ENCODE peak calls at places on chromosome X, in four cellular contexts. One of them, this sample, is unnamed.
A peak's percentile ranks its signal among the peaks of the same experiment; 100 is the strongest.

GRCh38 chrX:137565921-137566745 is at the start of gene ZIC3:
- DNase-seq in GM23338: peak; percentile 80
- DNase-seq in neural crest cell: peak; percentile 60
- DNase-seq in thoracic aorta: no peak
- DNase-seq in this sample: no peak

GRCh38 chrX:132858018-132858417 is 100.4 kb downstream of the HS6ST2 start:
- DNase-seq in thoracic aorta: no peak
- DNase-seq in neural crest cell: no peak
- DNase-seq in GM23338: no peak
- DNase-seq in this sample: no peak

GRCh38 chrX:103941201-103941975 is 21.0 kb upstream of the TMSB15B start:
- DNase-seq in neural crest cell: no peak
- DNase-seq in thoracic aorta: no peak
- DNase-seq in GM23338: peak; percentile 48
- DNase-seq in this sample: no peak

GRCh38 chrX:28189011-28189410 is 207.8 kb upstream of the DCAF8L1 start:
- DNase-seq in thoracic aorta: no peak
- DNase-seq in neural crest cell: no peak
- DNase-seq in GM23338: no peak
- DNase-seq in this sample: no peak

GRCh38 chrX:38313190-38313589 is 14.1 kb downstream of the RPGR start:
- DNase-seq in thoracic aorta: no peak
- DNase-seq in GM23338: no peak
- DNase-seq in neural crest cell: no peak
- DNase-seq in this sample: no peak

GRCh38 chrX:115452256-115452655 is 108.7 kb upstream of the PLS3 start:
- DNase-seq in thoracic aorta: no peak
- DNase-seq in neural crest cell: no peak
- DNase-seq in GM23338: no peak
- DNase-seq in this sample: no peak

GRCh38 chrX:40094041-40094899 is 3.5 kb downstream of the BCOR start:
- DNase-seq in neural crest cell: no peak
- DNase-seq in thoracic aorta: no peak
- DNase-seq in GM23338: no peak
- DNase-seq in this sample: peak; percentile 18

GRCh38 chrX:150364347-150365050 is 1.4 kb downstream of the MAMLD1 start:
- DNase-seq in thoracic aorta: no peak
- DNase-seq in GM23338: peak; percentile 8
- DNase-seq in neural crest cell: peak; percentile 26
- DNase-seq in this sample: peak; percentile 50

GRCh38 chrX:39214380-39215126 is 413.3 kb downstream of the MID1IP1 start:
- DNase-seq in neural crest cell: no peak
- DNase-seq in thoracic aorta: no peak
- DNase-seq in GM23338: no peak
- DNase-seq in this sample: no peak

GRCh38 chrX:54747713-54748393 is 50.2 kb downstream of the ITIH6 start:
- DNase-seq in neural crest cell: no peak
- DNase-seq in GM23338: no peak
- DNase-seq in thoracic aorta: no peak
- DNase-seq in this sample: no peak

GRCh38 chrX:49844622-49845021 is 15.5 kb downstream of the PAGE4 start:
- DNase-seq in thoracic aorta: no peak
- DNase-seq in neural crest cell: no peak
- DNase-seq in GM23338: no peak
- DNase-seq in this sample: no peak

GRCh38 chrX:108036298-108036973 is 8.4 kb upstream of the VSIG1 start:
- DNase-seq in GM23338: no peak
- DNase-seq in neural crest cell: no peak
- DNase-seq in thoracic aorta: no peak
- DNase-seq in this sample: no peak

GRCh38 chrX:70434914-70435586 is 9.6 kb upstream of the DLG3 start:
- DNase-seq in GM23338: peak; percentile 26
- DNase-seq in neural crest cell: no peak
- DNase-seq in thoracic aorta: peak; percentile 34
- DNase-seq in this sample: no peak

GRCh38 chrX:101078716-101079115 is at the start of gene TMEM35A:
- DNase-seq in neural crest cell: peak; percentile 2
- DNase-seq in GM23338: peak; percentile 70
- DNase-seq in thoracic aorta: no peak
- DNase-seq in this sample: no peak

GRCh38 chrX:151680805-151681204 is 14.5 kb upstream of the PRRG3 start:
- DNase-seq in thoracic aorta: no peak
- DNase-seq in GM23338: peak; percentile 75
- DNase-seq in neural crest cell: peak; percentile 59
- DNase-seq in this sample: peak; percentile 15

GRCh38 chrX:75181721-75182120 is 25.6 kb upstream of the ABCB7 start:
- DNase-seq in thoracic aorta: no peak
- DNase-seq in GM23338: no peak
- DNase-seq in neural crest cell: no peak
- DNase-seq in this sample: no peak

GRCh38 chrX:148691456-148691855 is 191.0 kb downstream of the AFF2 start:
- DNase-seq in GM23338: no peak
- DNase-seq in neural crest cell: no peak
- DNase-seq in thoracic aorta: no peak
- DNase-seq in this sample: no peak

GRCh38 chrX:130393451-130394074 is 8.1 kb upstream of the GPR119 start:
- DNase-seq in GM23338: peak; percentile 67
- DNase-seq in thoracic aorta: no peak
- DNase-seq in neural crest cell: peak; percentile 36
- DNase-seq in this sample: no peak

GRCh38 chrX:15908891-15909290 is 54.3 kb upstream of the AP1S2 start:
- DNase-seq in GM23338: no peak
- DNase-seq in thoracic aorta: no peak
- DNase-seq in neural crest cell: no peak
- DNase-seq in this sample: no peak

GRCh38 chrX:115533485-115533884 is 27.5 kb upstream of the PLS3 start:
- DNase-seq in thoracic aorta: no peak
- DNase-seq in GM23338: no peak
- DNase-seq in neural crest cell: no peak
- DNase-seq in this sample: no peak

GRCh38 chrX:100413231-100413630 is 3.2 kb upstream of the PCDH19 start:
- DNase-seq in GM23338: peak; percentile 80
- DNase-seq in neural crest cell: peak; percentile 59
- DNase-seq in thoracic aorta: no peak
- DNase-seq in this sample: no peak

GRCh38 chrX:109952050-109952449 is 50.9 kb upstream of the TMEM164 start:
- DNase-seq in thoracic aorta: no peak
- DNase-seq in GM23338: no peak
- DNase-seq in neural crest cell: no peak
- DNase-seq in this sample: no peak

DNA sequence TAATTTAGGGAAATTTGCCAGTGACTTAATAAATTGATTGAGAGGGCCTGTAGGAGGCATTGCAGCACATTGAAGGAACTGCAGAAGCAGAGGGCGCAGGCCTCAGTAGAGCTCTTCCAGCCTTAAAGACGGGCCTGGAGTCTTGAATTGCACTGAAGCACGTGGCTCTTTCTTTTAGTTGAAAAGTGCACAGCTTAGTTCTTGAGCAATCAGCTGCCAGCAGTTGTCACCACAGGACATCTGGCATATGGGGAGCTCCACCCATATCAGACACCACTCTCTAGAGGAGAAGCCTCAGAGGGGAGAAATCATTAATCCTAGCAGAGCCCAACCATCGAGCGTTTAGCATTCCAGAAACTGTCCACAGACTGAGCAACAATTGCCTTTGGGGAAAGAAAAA is 16.0 kb upstream of the FGF16 start:
- DNase-seq in thoracic aorta: no peak
- DNase-seq in neural crest cell: no peak
- DNase-seq in GM23338: peak; percentile 18
- DNase-seq in this sample: no peak
- TF ChIP-seq CTCF in thoracic aorta: no peak
- TF ChIP-seq CTCF in neural crest cell: no peak
- TF ChIP-seq CTCF in GM23338: peak; percentile 29
- TF ChIP-seq CTCF in this sample: no peak

GRCh38 chrX:119181491-119181890 is 53.9 kb upstream of the KIAA1210 start:
- DNase-seq in GM23338: peak; percentile 66
- DNase-seq in thoracic aorta: no peak
- DNase-seq in neural crest cell: no peak
- DNase-seq in this sample: no peak
- TF ChIP-seq CTCF in GM23338: peak; percentile 46
- TF ChIP-seq CTCF in thoracic aorta: no peak
- TF ChIP-seq CTCF in neural crest cell: no peak
- TF ChIP-seq CTCF in this sample: no peak

GRCh38 chrX:32545100-32545499 is 666.2 kb downstream of the DMD start:
- DNase-seq in neural crest cell: no peak
- DNase-seq in thoracic aorta: no peak
- DNase-seq in GM23338: no peak
- DNase-seq in this sample: no peak
- TF ChIP-seq CTCF in neural crest cell: no peak
- TF ChIP-seq CTCF in thoracic aorta: no peak
- TF ChIP-seq CTCF in GM23338: no peak
- TF ChIP-seq CTCF in this sample: no peak

GRCh38 chrX:47361538-47362511 is 8.6 kb upstream of the ZNF157 start:
- DNase-seq in GM23338: peak; percentile 95
- DNase-seq in thoracic aorta: peak; percentile 63
- DNase-seq in neural crest cell: peak; percentile 54
- DNase-seq in this sample: peak; percentile 51
- TF ChIP-seq CTCF in GM23338: no peak
- TF ChIP-seq CTCF in thoracic aorta: peak; percentile 9
- TF ChIP-seq CTCF in neural crest cell: no peak
- TF ChIP-seq CTCF in this sample: no peak

DNA sequence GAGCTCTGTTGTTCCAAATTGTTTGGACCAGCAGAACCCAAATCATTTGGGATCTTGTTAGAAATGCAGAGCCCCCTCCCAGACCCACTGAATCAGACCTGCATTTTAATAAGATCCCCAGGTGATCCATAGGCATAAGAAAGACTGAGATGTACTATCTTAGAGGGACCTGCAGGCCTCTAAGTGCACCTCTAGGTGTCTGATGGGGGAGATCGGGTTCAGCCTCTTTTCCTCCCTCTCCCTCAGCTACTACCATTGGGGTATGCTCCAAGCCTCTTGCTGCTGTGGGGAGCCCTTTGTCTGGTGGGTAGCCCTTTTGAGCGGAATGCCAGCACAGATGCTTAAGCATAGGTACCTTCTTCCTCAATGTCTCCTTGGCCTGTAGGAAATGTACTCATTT is 63.8 kb upstream of the RPS6KA3 start:
- DNase-seq in GM23338: peak; percentile 15
- DNase-seq in neural crest cell: no peak
- DNase-seq in thoracic aorta: no peak
- DNase-seq in this sample: no peak
- TF ChIP-seq CTCF in GM23338: no peak
- TF ChIP-seq CTCF in neural crest cell: no peak
- TF ChIP-seq CTCF in thoracic aorta: no peak
- TF ChIP-seq CTCF in this sample: no peak

DNA sequence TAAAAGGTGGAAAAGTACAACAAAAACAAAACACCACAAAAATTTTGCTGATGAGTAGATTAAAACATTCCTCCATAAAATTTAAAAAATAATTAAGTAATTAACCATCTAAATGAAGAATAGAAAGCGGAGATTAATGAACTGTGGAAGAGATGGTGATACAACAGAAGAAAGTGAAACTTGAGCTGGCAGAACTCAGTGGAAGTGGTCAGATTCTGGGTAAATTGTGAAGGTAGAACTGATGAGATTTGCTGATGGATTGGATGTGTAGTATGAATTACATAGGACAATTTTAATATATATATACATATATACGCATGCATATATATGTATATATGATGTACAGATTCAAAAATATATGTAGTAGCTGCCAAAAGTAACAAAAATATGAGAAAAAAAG is 73.9 kb downstream of the AMOT start:
- DNase-seq in thoracic aorta: no peak
- DNase-seq in neural crest cell: no peak
- DNase-seq in GM23338: no peak
- DNase-seq in this sample: no peak
- TF ChIP-seq CTCF in thoracic aorta: no peak
- TF ChIP-seq CTCF in neural crest cell: no peak
- TF ChIP-seq CTCF in GM23338: no peak
- TF ChIP-seq CTCF in this sample: no peak

GRCh38 chrX:81280148-81280547 is 78.2 kb downstream of the SH3BGRL start:
- DNase-seq in GM23338: peak; percentile 46
- DNase-seq in thoracic aorta: no peak
- DNase-seq in neural crest cell: no peak
- DNase-seq in this sample: no peak
- TF ChIP-seq CTCF in GM23338: peak; percentile 45
- TF ChIP-seq CTCF in thoracic aorta: no peak
- TF ChIP-seq CTCF in neural crest cell: no peak
- TF ChIP-seq CTCF in this sample: no peak

GRCh38 chrX:25021132-25021498 is 5.3 kb upstream of the ARX start:
- DNase-seq in neural crest cell: no peak
- DNase-seq in GM23338: no peak
- DNase-seq in thoracic aorta: no peak
- DNase-seq in this sample: no peak
- TF ChIP-seq CTCF in neural crest cell: no peak
- TF ChIP-seq CTCF in GM23338: no peak
- TF ChIP-seq CTCF in thoracic aorta: no peak
- TF ChIP-seq CTCF in this sample: no peak

GRCh38 chrX:14697453-14697852 is 168.1 kb downstream of the GLRA2 start:
- DNase-seq in thoracic aorta: no peak
- DNase-seq in GM23338: peak; percentile 64
- DNase-seq in neural crest cell: peak; percentile 21
- DNase-seq in this sample: no peak
- TF ChIP-seq CTCF in thoracic aorta: no peak
- TF ChIP-seq CTCF in GM23338: peak; percentile 58
- TF ChIP-seq CTCF in neural crest cell: peak; percentile 55
- TF ChIP-seq CTCF in this sample: no peak

GRCh38 chrX:153922932-153923857 is 2.9 kb downstream of the ARHGAP4 start:
- DNase-seq in GM23338: peak; percentile 32
- DNase-seq in neural crest cell: no peak
- DNase-seq in thoracic aorta: no peak
- DNase-seq in this sample: no peak
- TF ChIP-seq CTCF in GM23338: no peak
- TF ChIP-seq CTCF in neural crest cell: peak; percentile 30
- TF ChIP-seq CTCF in thoracic aorta: peak; percentile 45
- TF ChIP-seq CTCF in this sample: no peak

This sample was measured in activated B cell treated with CpG ODN at 0.5 μM for 24 hours.